ENCODE peak calls at places on chromosomes 6 and 20, in four cellular contexts. One of them, this sample, is unnamed.

GRCh38 chr6:3259491-3259958 is 778 bp downstream of the PSMG4 start:
- DNase-seq in HCT116: no peak
- DNase-seq in GM23248: peak
- DNase-seq in PC-3: peak
- DNase-seq in this sample: peak

GRCh38 chr6:44556046-44556445 is 168.5 kb downstream of the CDC5L start:
- DNase-seq in HCT116: no peak
- DNase-seq in GM23248: no peak
- DNase-seq in PC-3: no peak
- DNase-seq in this sample: no peak

GRCh38 chr20:50523552-50524167 is 13.5 kb downstream of the PTPN1 start:
- DNase-seq in HCT116: no peak
- DNase-seq in GM23248: no peak
- DNase-seq in PC-3: no peak
- DNase-seq in this sample: no peak

GRCh38 chr6:111482236-111482958 is 621 bp downstream of the REV3L start:
- DNase-seq in HCT116: no peak
- DNase-seq in GM23248: peak
- DNase-seq in PC-3: no peak
- DNase-seq in this sample: peak

GRCh38 chr6:43172127-43173007 is 1.3 kb downstream of the SRF start:
- DNase-seq in HCT116: no peak
- DNase-seq in GM23248: peak
- DNase-seq in PC-3: peak
- DNase-seq in this sample: peak

GRCh38 chr20:32509639-32510066 is 75.5 kb downstream of the NOL4L start:
- DNase-seq in HCT116: no peak
- DNase-seq in GM23248: no peak
- DNase-seq in PC-3: peak
- DNase-seq in this sample: no peak

GRCh38 chr20:41316602-41317535 is 662 bp downstream of the ZHX3 start:
- DNase-seq in HCT116: no peak
- DNase-seq in GM23248: peak
- DNase-seq in PC-3: peak
- DNase-seq in this sample: peak

GRCh38 chr6:138520463-138520862 is 21.2 kb upstream of the NHSL1 start:
- DNase-seq in HCT116: no peak
- DNase-seq in GM23248: peak
- DNase-seq in PC-3: peak
- DNase-seq in this sample: no peak

GRCh38 chr6:132687306-132687705 is 26.5 kb downstream of the VNN1 start:
- DNase-seq in HCT116: peak
- DNase-seq in GM23248: peak
- DNase-seq in PC-3: peak
- DNase-seq in this sample: no peak

GRCh38 chr6:39543117-39543516 is 182.1 kb downstream of the KIF6 start:
- DNase-seq in HCT116: no peak
- DNase-seq in GM23248: peak
- DNase-seq in PC-3: no peak
- DNase-seq in this sample: no peak

GRCh38 chr20:53001502-53002301 is 29.5 kb downstream of the TSHZ2 start:
- DNase-seq in HCT116: no peak
- DNase-seq in GM23248: no peak
- DNase-seq in PC-3: no peak
- DNase-seq in this sample: no peak

GRCh38 chr20:16580596-16580995 is 7.3 kb upstream of the KIF16B start:
- DNase-seq in HCT116: no peak
- DNase-seq in GM23248: no peak
- DNase-seq in PC-3: no peak
- DNase-seq in this sample: no peak

DNA sequence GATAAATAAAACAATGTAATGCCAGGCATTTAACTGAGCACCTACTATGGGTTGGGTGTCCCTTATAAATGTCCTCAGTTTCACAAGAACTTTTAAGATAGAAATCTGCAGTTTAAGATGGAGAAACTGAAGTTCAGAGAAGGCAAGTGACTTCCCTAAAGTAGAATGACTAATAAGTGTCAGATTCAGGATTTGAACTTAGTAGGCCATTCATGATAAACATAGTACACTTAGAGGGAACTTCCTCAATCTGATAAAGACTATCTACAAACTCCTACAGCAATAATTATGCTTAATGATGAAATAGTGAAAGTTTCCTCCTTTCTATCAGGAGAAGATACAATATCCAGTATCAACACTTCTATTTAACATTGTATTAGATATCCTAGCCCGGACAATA is 43.9 kb downstream of the NCR2 start:
- DNase-seq in HCT116: no peak
- DNase-seq in GM23248: no peak
- DNase-seq in PC-3: no peak
- DNase-seq in this sample: no peak
- TF ChIP-seq EZH2 in HCT116: no peak
- TF ChIP-seq EZH2 in GM23248: no peak
- TF ChIP-seq EZH2 in PC-3: no peak
- TF ChIP-seq EZH2 in this sample: no peak

GRCh38 chr6:142913511-142914047 is 31.4 kb downstream of the HIVEP2 start:
- DNase-seq in HCT116: no peak
- DNase-seq in GM23248: no peak
- DNase-seq in PC-3: no peak
- DNase-seq in this sample: no peak
- H3K4me2 ChIP-seq in HCT116: no peak
- H3K4me2 ChIP-seq in GM23248: no peak
- H3K4me2 ChIP-seq in PC-3: no peak
- H3K4me2 ChIP-seq in this sample: no peak

GRCh38 chr6:63740709-63741108 is 105.1 kb downstream of the PHF3 start:
- DNase-seq in HCT116: peak
- DNase-seq in GM23248: peak
- DNase-seq in PC-3: peak
- DNase-seq in this sample: no peak
- TF ChIP-seq EZH2phosphoT487 in HCT116: no peak
- TF ChIP-seq EZH2phosphoT487 in GM23248: no peak
- TF ChIP-seq EZH2phosphoT487 in PC-3: no peak
- TF ChIP-seq EZH2phosphoT487 in this sample: no peak

DNA sequence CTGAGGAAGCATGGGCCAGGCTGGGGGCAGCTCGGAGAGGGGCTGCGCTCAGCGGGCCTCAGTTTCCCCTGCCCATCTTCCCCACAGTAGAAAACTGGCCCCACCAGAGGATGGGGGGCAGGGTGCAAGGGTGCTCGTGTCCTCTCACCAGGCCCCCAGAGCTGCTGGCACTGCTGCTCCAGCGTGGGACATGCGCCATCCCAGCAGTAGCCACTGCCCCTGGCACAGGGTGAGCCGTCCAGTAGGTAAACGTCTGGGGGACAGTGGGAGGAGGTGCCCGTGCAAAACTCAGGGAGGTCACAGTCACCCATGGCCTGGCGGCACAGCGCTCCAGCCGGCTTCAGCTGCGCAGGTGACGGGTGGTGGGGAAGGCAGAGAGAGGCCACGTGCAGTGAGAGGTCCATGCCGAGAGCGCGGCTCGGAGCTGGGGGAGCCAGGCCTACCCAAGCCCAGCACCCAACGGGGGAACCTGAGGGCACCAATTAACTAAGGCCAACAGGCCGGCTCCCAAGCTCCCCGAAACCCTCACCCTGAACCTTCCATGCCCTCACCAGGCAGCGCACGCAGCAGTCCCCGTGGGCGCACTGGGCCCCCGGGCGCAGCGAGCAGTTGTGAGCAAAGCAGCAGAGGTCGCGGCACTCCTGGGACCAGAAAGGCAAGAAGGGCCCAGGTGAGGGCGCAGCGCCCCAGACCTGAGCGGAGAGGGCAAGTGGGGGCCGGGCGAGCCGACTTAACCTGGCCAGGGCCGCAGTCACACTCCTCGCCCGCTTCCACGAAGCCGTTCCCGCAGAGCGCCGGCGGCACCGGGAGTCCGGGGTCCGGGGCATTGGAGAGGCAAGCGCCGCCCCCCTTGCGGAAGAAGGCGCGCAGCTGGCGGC is 9.0 kb upstream of the GFRA4 start:
- DNase-seq in HCT116: no peak
- DNase-seq in GM23248: no peak
- DNase-seq in PC-3: no peak
- DNase-seq in this sample: peak
- TF ChIP-seq EZH2 in HCT116: no peak
- TF ChIP-seq EZH2 in GM23248: no peak
- TF ChIP-seq EZH2 in PC-3: peak
- TF ChIP-seq EZH2 in this sample: peak